ENCODE peak calls at places on chromosomes 7 and 10, in six cellular contexts. A is hepatocyte, R is fibroblast of mammary gland, Y is ovary, K is astrocyte, P is astrocyte of the spinal cord. E is an unnamed sample.

GRCh38 chr10:3143791-3144434 is 28.7 kb downstream of the PITRM1 start:
- DNase-seq in A (no peak), R (no peak), Y (no peak), K (no peak), P (no peak), E (no peak)

GRCh38 chr10:69327463-69328345 is 49.4 kb downstream of the HK1 start:
- DNase-seq in A (peak; percentile 55), R (peak; percentile 38), Y (peak; percentile 52), K (peak; percentile 61), P (peak; percentile 62), E (no peak)

GRCh38 chr10:37101261-37101660 is 24.1 kb upstream of the ANKRD30A start:
- DNase-seq in A (no peak), R (no peak), Y (no peak), K (no peak), P (no peak), E (no peak)

GRCh38 chr7:100444311-100445278 is 8.3 kb upstream of the PPP1R35 start:
- DNase-seq in A (peak; percentile 63), R (peak; percentile 94), Y (no peak), K (no peak), P (peak; percentile 49), E (no peak)

GRCh38 chr7:71982847-71983246 is 429.3 kb downstream of the CALN1 start:
- DNase-seq in A (no peak), R (no peak), Y (no peak), K (no peak), P (no peak), E (no peak)

GRCh38 chr7:38432080-38432479 is 158.6 kb upstream of the TARP start:
- DNase-seq in A (no peak), R (no peak), Y (no peak), K (no peak), P (no peak), E (no peak)

GRCh38 chr10:67520924-67521520 is 175.0 kb downstream of the CTNNA3 start:
- DNase-seq in A (peak; percentile 76), R (peak; percentile 48), Y (peak; percentile 24), K (peak; percentile 33), P (peak; percentile 55), E (peak; percentile 28)

GRCh38 chr7:118194571-118194970 is 10.6 kb downstream of the LSM8 start:
- DNase-seq in A (no peak), R (no peak), Y (no peak), K (no peak), P (no peak), E (no peak)

GRCh38 chr7:45703373-45703821 is 129.2 kb downstream of the ADCY1 start:
- DNase-seq in A (no peak), R (no peak), Y (no peak), K (no peak), P (no peak), E (no peak)

GRCh38 chr7:74454948-74455804 is 1.5 kb downstream of the GTF2IRD1 start:
- DNase-seq in A (peak; percentile 80), R (no peak), Y (peak; percentile 63), K (no peak), P (no peak), E (no peak)

GRCh38 chr7:155620497-155620896 is 24.0 kb upstream of the RBM33 start:
- DNase-seq in A (no peak), R (no peak), Y (no peak), K (no peak), P (no peak), E (no peak)

GRCh38 chr7:155621418-155621980 is 23.0 kb upstream of the RBM33 start:
- DNase-seq in A (no peak), R (no peak), Y (no peak), K (no peak), P (no peak), E (no peak)

GRCh38 chr7:155619634-155620271 is 24.7 kb upstream of the RBM33 start:
- DNase-seq in A (no peak), R (no peak), Y (no peak), K (no peak), P (no peak), E (no peak)

DNA sequence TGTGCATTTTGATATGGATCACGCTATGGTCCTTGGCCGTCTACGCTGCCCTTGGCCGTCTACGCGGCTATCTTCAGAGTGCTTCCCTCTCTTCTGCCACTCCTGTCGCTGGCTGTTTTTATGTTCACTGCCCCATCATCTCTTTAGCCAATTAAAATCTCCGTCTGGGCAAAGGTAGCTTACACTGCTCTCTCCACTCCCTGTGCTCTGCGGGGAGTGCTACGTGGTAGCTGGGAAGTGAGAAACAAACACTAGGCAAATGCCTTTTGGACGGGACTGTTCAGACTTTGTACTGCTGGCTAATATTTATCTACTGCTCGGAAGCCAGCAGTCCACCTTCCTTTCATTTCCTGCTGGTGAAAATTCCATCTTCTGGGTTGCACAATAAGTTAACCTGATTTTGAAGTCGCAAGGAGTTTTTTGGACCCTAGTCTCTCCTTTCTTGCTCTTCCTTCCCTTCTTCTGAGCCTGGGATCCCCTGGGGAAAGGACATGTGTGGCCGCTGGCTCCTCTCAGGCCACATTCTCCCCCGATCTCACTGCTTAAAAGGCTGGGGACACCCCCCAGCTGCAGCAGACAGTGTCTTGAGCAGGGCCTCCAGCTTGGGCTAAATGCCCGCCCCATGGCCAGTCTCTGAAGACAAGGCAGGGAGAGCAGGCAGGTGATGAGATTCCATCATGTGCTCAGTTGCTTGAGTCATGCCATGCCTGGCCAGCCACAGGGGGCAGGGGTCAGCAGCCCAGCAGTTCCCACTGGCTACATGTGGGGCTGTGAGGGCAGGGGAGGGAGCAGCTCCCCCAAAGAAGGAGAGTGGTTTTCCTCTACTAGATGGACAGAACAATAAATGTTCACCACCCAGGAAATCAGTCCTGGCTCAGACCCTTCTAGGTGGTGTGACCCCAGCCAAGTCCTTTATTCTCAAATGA is 25.5 kb upstream of the RBM33 start:
- DNase-seq in A (peak; percentile 84), R (peak; percentile 29), Y (no peak), K (peak; percentile 23), P (peak; percentile 10), E (no peak)
- H3K4me3 ChIP-seq in A (no peak overlapping the region), R (no peak overlapping the region), Y (no peak overlapping the region), K (no peak overlapping the region), P (no peak overlapping the region), E (no peak overlapping the region)

DNA sequence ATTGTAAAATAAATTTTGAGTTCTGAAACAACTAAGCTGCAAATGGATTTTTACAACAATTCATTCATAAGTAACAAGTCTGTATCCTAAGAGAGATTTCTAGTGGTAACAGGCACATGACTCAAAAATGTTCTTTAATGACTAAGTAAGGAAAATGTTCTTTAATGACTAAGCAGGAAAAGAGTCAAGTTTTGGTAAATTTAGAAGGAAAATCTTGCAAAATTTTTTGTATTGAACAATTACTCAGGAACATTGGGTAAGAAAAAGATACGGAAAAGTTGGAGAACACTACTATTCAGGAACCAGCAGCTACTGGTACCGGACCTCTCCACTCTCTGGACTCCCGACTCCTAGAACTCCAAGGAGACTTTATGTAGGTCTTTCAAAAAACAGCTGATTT is 33.5 kb downstream of the HYCC1 start:
- DNase-seq in A (no peak), R (peak; percentile 89), Y (no peak), K (peak; percentile 85), P (peak; percentile 82), E (no peak)
- H3K4me3 ChIP-seq in A (no peak overlapping the region), R (no peak overlapping the region), Y (no peak overlapping the region), K (peak overlapping the region; percentile 24), P (no peak overlapping the region), E (no peak overlapping the region)

DNA sequence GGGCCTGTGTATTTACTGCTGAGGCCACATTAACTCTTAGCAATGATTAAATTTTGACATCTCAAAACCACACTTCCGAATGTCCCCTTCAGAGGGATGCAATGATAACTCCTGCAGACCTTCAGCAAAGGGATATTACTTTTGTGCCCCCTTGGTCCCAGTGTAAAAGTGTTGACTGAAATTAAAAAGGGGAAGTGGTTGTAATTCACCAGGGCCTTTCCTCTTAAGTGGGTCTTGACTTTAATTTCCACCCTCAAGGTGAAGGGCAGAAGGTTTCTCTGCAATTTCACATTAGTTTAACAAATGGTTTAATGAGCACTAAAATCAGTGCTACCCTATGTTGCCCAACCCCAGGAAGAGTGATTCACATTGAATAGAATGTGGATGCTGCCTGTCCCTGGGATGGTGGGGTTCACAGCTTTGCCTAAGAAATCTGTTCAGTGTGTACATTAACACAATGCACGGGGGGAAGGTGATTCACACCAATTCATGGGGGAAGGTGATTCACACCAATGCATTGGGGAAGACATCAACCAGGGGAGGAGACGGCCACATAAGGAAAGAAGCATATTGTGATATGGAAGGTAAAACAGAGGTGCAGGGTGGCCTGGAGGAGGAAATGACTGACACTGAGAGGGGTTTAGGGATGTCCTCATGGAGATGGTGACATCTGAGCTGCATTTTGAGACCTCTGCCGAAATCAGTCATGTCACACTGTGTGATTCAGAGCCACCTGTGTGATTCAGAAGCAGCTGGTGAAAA is 19.4 kb upstream of the TNS3 start:
- DNase-seq in A (no peak), R (peak; percentile 92), Y (no peak), K (peak; percentile 91), P (peak; percentile 75), E (no peak)
- H3K4me3 ChIP-seq in A (no peak overlapping the region), R (peak overlapping the region; percentile 12), Y (no peak overlapping the region), K (peak overlapping the region; percentile 24), P (no peak overlapping the region), E (no peak overlapping the region)

DNA sequence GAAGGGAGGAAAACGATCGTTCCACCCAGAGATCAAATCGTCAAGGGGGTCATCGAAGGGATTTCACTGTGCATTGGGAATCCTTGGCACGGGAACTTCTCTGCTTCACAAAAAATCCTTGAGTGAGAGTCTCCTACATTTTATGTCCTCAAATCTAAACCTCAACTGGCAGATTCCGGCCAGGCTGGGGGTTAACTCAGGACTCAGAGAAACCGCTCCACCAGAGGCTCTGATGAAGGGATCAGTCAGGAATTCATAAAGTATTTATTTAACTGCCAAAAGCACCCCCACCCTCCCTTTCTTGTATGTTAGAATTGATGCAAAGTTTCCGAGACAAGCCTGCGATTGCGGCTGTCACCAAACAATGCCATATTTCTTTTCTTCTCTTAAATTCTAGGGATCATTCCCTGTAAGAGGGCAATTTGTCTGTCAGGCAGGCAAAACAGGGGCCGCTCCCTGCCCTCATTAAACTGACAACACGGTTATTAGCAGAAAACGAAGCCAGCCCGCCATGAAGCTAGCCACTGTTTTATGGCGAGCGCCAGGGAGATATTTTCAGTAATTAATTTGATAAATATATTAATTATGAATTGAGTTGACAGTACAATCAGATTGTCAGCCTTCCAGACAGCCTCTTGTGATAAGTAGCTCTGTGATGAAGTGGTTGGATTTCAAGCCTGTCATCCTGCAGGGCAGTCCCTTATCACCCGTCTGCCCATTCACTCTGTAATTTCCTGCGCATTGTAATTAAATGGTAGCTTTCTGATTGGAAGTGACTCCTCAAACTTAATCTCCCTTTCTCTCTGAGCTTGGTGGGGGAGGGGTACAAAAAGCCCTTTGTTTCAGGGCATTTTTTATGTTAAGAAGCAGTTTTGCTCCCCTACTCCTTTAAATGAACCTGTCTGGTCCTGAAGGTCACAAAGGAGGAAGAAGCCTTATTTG is 153.0 kb upstream of the GPR26 start:
- DNase-seq in A (no peak), R (no peak), Y (no peak), K (no peak), P (no peak), E (no peak)
- H3K4me3 ChIP-seq in A (no peak overlapping the region), R (no peak overlapping the region), Y (no peak overlapping the region), K (no peak overlapping the region), P (no peak overlapping the region), E (no peak overlapping the region)

DNA sequence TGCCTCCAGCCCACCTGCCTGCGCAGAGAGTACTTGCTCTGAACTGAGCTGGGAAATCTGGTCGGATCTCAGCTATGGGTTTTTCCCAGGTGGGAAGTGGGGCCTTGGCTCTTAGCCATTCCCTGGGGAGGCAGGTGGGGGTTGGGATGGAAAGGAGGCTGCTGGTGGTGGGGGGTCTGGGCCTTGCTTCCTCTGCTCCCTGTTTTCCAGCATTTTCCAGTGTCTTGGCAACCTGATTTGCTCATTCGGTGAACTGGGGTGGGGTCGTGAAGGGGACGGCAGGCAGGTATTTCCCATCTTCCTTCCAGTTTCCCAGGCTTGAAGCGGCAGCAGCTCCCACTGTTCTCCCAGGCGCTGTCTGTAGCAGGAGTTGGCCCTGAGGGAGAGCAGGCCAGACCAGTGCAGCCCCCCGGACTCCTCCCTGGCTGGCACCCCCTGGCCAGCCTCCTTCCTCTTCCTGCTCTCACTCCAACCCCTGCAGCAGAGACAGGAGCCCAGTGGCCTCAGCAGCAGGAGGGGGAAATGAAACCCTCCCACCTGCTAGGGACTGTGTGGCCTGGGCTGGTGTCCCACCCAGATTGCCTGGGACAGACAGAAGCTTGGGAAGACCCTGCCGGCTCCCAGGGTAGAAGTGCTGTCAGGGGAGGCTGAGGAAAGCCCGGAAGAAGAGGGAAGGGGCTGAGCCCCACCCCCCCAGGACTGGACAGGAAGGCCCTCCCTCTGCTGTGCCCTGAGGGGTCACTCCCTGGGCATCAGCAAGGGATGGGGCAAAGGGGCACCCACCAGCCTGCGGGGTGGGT is 6.6 kb downstream of the TRIM8 start:
- DNase-seq in A (no peak), R (no peak), Y (no peak), K (no peak), P (no peak), E (no peak)
- H3K4me3 ChIP-seq in A (no peak overlapping the region), R (no peak overlapping the region), Y (no peak overlapping the region), K (no peak overlapping the region), P (no peak overlapping the region), E (no peak overlapping the region)